ENCODE peak calls at places on chromosomes 11 and 22, in four cellular contexts. T, S, E and A are unnamed samples.

GRCh38 chr22:42769574-42770447 is 49.1 kb upstream of the A4GALT start:
- DNase-seq in S (no peak), E (no peak), T (no peak), A (peak; percentile 82)

GRCh38 chr11:4936745-4937144 is 10.7 kb downstream of the OR51A4 start:
- DNase-seq in E (no peak), T (no peak), S (no peak), A (no peak)

GRCh38 chr11:69718147-69718546 is 14.3 kb upstream of the FGF19 start:
- DNase-seq in S (no peak), E (no peak), T (peak; percentile 77), A (no peak)

GRCh38 chr11:132028380-132029240 is 658.2 kb downstream of the NTM start:
- DNase-seq in S (no peak), E (no peak), T (no peak), A (peak; percentile 59)

GRCh38 chr22:46762238-46763050 is at the start of gene TBC1D22A:
- DNase-seq in S (peak; percentile 90), E (peak; percentile 89), T (peak; percentile 63), A (peak; percentile 95)

GRCh38 chr22:35539910-35540599 is 576 bp upstream of the RASD2 start:
- DNase-seq in E (no peak), T (no peak), S (no peak), A (peak; percentile 46)

GRCh38 chr11:12706531-12707499 is 32.6 kb downstream of the TEAD1 start:
- DNase-seq in E (no peak), S (no peak), T (no peak), A (no peak)

GRCh38 chr11:69268911-69269310 is 25.0 kb upstream of the MYEOV start:
- DNase-seq in S (no peak), T (no peak), E (no peak), A (no peak)

GRCh38 chr22:45469573-45470383 is 32.9 kb upstream of the FBLN1 start:
- DNase-seq in T (no peak), S (no peak), E (peak; percentile 91), A (no peak)

GRCh38 chr11:68780829-68781228 is 29.5 kb upstream of the TESMIN start:
- DNase-seq in E (no peak), T (peak; percentile 31), S (peak; percentile 4), A (peak; percentile 47)

GRCh38 chr11:95254139-95254704 is 23.2 kb upstream of the SESN3 start:
- DNase-seq in T (no peak), S (peak; percentile 64), E (peak; percentile 46), A (peak; percentile 69)

GRCh38 chr22:30821381-30821780 is 126.7 kb downstream of the OSBP2 start:
- DNase-seq in T (no peak), S (no peak), E (no peak), A (no peak)

GRCh38 chr11:72629266-72629665 is 45.0 kb downstream of the PDE2A start:
- DNase-seq in E (no peak), T (no peak), S (no peak), A (no peak)

GRCh38 chr22:25390297-25391240 is 171.1 kb downstream of the CRYBB2 start:
- DNase-seq in S (no peak), T (no peak), E (no peak), A (no peak)

GRCh38 chr11:64129403-64129802 is 36.5 kb downstream of the MACROD1 start:
- DNase-seq in E (no peak), S (no peak), T (no peak), A (no peak)

GRCh38 chr22:30562391-30562790 is 12.1 kb downstream of the GAL3ST1 start:
- DNase-seq in T (no peak), S (peak; percentile 8), E (no peak), A (no peak)

DNA sequence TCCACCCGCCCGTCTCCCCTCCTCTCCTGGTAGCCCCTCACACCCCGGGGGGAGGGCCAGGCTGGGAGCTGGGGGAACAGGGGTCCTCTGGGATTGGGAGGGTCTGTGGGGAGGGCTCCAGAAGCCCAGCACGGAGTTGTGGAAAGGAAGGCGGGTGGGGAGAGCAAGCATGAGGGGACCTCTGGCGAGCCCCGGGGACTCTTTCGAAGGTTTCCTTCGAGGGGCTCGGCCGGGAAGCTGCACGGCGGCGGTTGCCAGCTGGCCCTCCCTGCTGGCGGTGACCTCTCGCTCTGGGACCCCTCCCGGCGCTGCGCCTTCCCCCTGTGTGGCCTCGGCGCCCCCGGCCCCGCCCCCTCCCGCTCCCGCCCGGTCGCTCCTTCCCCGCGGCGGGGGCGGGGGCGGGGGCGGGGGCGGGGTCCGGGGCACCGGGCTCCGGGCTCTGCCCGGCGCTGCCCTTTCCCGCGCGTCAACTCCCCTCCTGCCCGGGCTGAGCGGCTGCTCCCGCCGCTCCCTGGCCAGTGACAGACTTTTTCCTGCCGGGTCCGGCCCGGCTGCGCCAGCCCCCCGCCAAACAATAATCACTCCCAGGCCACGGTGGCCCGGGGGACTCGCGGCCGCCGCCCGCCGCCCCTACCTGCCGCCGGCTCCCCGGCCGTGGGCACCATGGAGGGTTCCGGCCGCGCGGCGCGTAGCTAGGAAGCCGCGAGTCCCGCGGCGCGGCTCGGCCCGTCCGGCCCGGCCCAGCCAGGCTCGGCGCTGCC is 986 bp downstream of the CLCF1 start:
- DNase-seq in E (no peak), T (no peak), S (no peak), A (peak; percentile 40)
- TF ChIP-seq POLR2A in E (no peak), T (no peak), S (no peak), A (no peak)

GRCh38 chr11:47408598-47409439 is 429 bp downstream of the SLC39A13 start:
- DNase-seq in T (no peak), E (peak; percentile 79), S (no peak), A (peak; percentile 53)
- H3K27ac ChIP-seq in T (peak overlapping the region; percentile 11), E (peak overlapping the region; percentile 97), S (peak overlapping the region; percentile 98), A (peak overlapping the region; percentile 90)

GRCh38 chr11:76666408-76666807 is 4.1 kb downstream of the LRRC32 start:
- DNase-seq in S (no peak), E (no peak), T (no peak), A (no peak)
- H3K4me1 ChIP-seq in S (no peaks in the 10 kb centered on the region), E (no peaks in the 10 kb centered on the region), T (no peaks in the 10 kb centered on the region), A (peaks cover 11% of the 10 kb centered on the region)

DNA sequence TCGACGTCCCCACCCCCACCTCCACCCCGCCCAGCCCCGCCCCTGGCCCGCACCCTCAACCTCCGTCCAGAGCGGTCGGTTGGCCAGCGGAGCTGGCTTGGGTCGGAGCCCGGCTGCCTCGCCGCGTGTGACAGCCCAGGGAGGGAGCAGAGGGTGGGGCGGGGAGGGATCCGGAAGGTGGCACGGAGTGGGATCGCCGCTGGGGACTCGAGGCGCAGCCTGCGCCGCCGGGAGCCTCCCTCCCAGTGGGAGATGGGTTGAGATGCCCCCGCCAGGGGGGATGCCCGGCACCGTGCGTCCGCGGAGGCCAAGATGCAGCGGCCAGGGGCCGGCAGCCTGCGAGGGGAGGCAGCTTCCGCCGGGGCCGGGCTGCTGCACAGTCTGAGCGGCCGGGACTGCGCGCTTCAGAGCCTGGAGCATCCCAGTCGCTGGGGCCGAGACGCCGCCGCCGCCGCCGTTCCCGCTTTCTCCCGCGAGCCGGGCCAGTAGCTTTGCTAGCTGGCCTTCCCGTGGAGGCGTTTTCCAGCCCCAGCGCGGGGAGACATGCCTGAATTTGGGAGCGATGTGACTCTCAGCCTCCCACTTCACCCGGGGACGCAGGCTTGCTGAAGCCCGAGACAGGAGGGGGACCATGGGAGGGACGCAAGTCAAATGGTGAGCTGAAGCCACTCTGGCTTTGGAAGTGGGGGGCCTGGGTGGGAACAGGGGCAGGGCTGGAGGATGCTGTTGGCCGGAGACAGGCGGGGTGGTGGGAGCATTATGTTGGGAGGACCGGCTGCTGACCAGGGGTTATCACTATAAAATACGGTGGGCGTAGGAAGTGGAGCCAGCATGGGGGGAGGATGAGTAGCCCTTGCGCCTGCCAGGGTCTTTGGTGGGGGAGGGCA is 40.2 kb downstream of the DIXDC1 start:
- DNase-seq in E (peak; percentile 40), S (no peak), T (no peak), A (peak; percentile 56)
- TF ChIP-seq POLR2A in E (no peak), S (no peak), T (no peak), A (peak; percentile 18)

GRCh38 chr22:22938672-22939536 is 51.3 kb downstream of the IGLL5 start:
- DNase-seq in T (no peak), E (no peak), S (no peak), A (no peak)
- H3K27ac ChIP-seq in T (no peak overlapping the region), E (no peak overlapping the region), S (no peak overlapping the region), A (no peak overlapping the region)

GRCh38 chr11:128717581-128717980 is 23.7 kb downstream of the FLI1 start:
- DNase-seq in T (no peak), E (no peak), S (no peak), A (no peak)
- H3K4me1 ChIP-seq in T (peaks cover 23% of the 10 kb centered on the region), E (no peaks in the 10 kb centered on the region), S (no peaks in the 10 kb centered on the region), A (peaks cover 11% of the 10 kb centered on the region)

GRCh38 chr22:23522642-23523251 is 57.3 kb downstream of the IGLL1 start:
- DNase-seq in E (no peak), T (no peak), S (no peak), A (no peak)
- TF ChIP-seq POLR2A in E (no peak), T (no peak), S (no peak), A (no peak)

GRCh38 chr22:37501176-37501609 is 15.0 kb upstream of the MFNG start:
- DNase-seq in S (no peak), E (no peak), T (no peak), A (peak; percentile 44)

GRCh38 chr22:37503183-37503683 is 16.0 kb downstream of the CARD10 start:
- DNase-seq in T (no peak), E (no peak), S (no peak), A (no peak)

GRCh38 chr22:37500745-37501144 is 14.6 kb upstream of the MFNG start:
- DNase-seq in S (no peak), T (no peak), E (no peak), A (no peak)

GRCh38 chr22:37502342-37503182 is 16.4 kb upstream of the MFNG start:
- DNase-seq in T (no peak), E (peak; percentile 76), S (no peak), A (peak; percentile 87)

DNA sequence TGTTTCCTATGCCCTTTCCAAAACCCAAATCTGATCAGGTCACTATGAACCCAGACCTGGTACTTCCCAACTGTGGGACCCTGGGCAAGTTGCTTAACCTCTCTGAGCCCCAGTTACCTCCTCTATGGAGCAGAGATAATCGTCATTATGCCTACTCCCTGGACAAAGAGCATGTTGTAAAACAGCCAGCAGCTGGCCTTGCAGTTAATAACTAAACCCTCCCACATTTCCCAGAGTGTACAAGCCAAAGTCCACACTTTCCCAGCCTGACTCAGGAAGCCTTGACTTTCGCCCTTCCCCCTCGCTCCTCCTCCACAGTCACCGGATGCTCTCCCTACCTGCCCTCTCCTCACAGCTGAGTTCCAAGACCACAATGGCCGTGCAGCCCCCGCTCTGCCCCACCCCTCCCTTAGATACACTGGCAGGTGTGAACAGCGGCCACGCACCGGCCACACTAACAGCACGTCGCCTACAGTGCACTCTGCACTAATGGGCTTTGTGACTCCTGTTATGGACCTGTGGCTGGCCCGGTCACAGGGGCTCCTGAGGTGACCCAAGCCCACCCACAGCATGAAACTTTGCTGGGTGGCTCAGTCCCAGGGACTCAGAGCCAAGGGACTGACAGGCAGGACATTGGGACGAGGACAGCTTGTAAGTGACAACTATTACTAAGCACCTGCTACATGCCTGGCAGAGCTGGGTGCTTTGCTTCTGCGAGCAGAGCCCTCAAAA is 15.6 kb upstream of the MFNG start:
- DNase-seq in E (peak; percentile 71), T (no peak), S (no peak), A (peak; percentile 93)
- H3K27ac ChIP-seq in E (peak overlapping the region; percentile 88), T (no peak overlapping the region), S (peak overlapping the region; percentile 50), A (peak overlapping the region; percentile 88)